ENCODE peak calls at places on chromosomes 16 and 17, in nine cellular contexts. E is tibial nerve, C is Panc1, D is gastrocnemius medialis, H is right lobe of liver, X is heart left ventricle, W is heart right ventricle, S is uterus, Z is mammary epithelial cell. L is an unnamed sample. For H3K4me1, the result is how much of the 10 kb centered on the place peaks cover.

GRCh38 chr16:59459811-59460210 is 725.7 kb upstream of the GOT2 start:
- DNase-seq in S (no peak), W (no peak), X (no peak), H (no peak), E (no peak), Z (no peak), C (no peak), D (no peak), L (no peak)

GRCh38 chr16:85523602-85524364 is 89.3 kb upstream of the GSE1 start:
- DNase-seq in C (no peak), S (no peak), W (peak), D (no peak), E (no peak), H (peak), Z (no peak), X (no peak), L (peak)

GRCh38 chr16:86889974-86890373 is 311.6 kb downstream of the FOXL1 start:
- DNase-seq in E (no peak), H (no peak), D (no peak), Z (no peak), W (no peak), X (no peak), C (no peak), S (no peak), L (no peak)

GRCh38 chr16:49828545-49829267 is 27.2 kb downstream of the ZNF423 start:
- DNase-seq in D (peak), X (no peak), S (no peak), E (peak), H (no peak), W (peak), C (no peak), Z (no peak), L (no peak)

GRCh38 chr17:7336240-7337175 is at the start of gene ACAP1:
- DNase-seq in E (no peak), W (no peak), S (no peak), D (no peak), Z (no peak), X (peak), H (no peak), C (no peak), L (no peak)

GRCh38 chr16:66858740-66859396 is 14.7 kb downstream of the CA7 start:
- DNase-seq in C (no peak), W (peak), Z (peak), S (no peak), D (peak), X (peak), E (no peak), H (no peak), L (no peak)

GRCh38 chr17:55264640-55265298 is at the start of gene HLF:
- DNase-seq in S (peak), C (no peak), D (peak), X (peak), H (peak), Z (peak), W (peak), E (peak), L (peak)

GRCh38 chr16:29148867-29149272 is 164.0 kb downstream of the LAT start:
- DNase-seq in X (peak), E (no peak), W (no peak), C (no peak), H (peak), S (no peak), D (no peak), Z (no peak), L (no peak)

GRCh38 chr16:23131841-23132576 is 17.2 kb downstream of the USP31 start:
- DNase-seq in W (no peak), Z (no peak), C (no peak), E (no peak), X (no peak), S (no peak), D (no peak), H (no peak), L (no peak)

GRCh38 chr17:72498671-72499210 is 377.9 kb downstream of the SOX9 start:
- DNase-seq in C (no peak), H (no peak), W (no peak), S (no peak), D (no peak), X (no peak), E (no peak), Z (no peak), L (no peak)

GRCh38 chr17:65978881-65979280 is 213.1 kb downstream of the CEP112 start:
- DNase-seq in C (no peak), Z (no peak), D (no peak), X (no peak), S (no peak), W (no peak), E (no peak), H (no peak), L (no peak)

GRCh38 chr16:54936086-54936978 is 5.7 kb downstream of the IRX5 start:
- DNase-seq in S (no peak), C (no peak), X (peak), W (peak), Z (peak), D (no peak), E (no peak), H (no peak), L (peak)

GRCh38 chr17:77859411-77859810 is 99.1 kb upstream of the TNRC6C start:
- DNase-seq in E (no peak), D (no peak), C (no peak), Z (no peak), S (no peak), X (peak), H (peak), W (no peak), L (no peak)

GRCh38 chr17:4583796-4584124 is 569 bp upstream of the SMTNL2 start:
- DNase-seq in D (no peak), H (no peak), C (no peak), E (no peak), W (peak), Z (no peak), X (no peak), S (no peak), L (peak)

GRCh38 chr17:37527249-37527851 is 37.7 kb downstream of the DUSP14 start:
- DNase-seq in Z (peak), W (no peak), C (peak), E (no peak), D (no peak), S (no peak), H (no peak), X (no peak), L (peak)

GRCh38 chr17:10737168-10737622 is 7.4 kb upstream of the TMEM220 start:
- DNase-seq in Z (peak), X (no peak), S (peak), W (peak), C (peak), H (peak), E (peak), D (peak), L (peak)

GRCh38 chr17:32484041-32484461 is 2.7 kb upstream of the CDK5R1 start:
- DNase-seq in S (no peak), C (no peak), Z (no peak), D (no peak), X (no peak), H (no peak), E (no peak), W (no peak), L (peak)

DNA sequence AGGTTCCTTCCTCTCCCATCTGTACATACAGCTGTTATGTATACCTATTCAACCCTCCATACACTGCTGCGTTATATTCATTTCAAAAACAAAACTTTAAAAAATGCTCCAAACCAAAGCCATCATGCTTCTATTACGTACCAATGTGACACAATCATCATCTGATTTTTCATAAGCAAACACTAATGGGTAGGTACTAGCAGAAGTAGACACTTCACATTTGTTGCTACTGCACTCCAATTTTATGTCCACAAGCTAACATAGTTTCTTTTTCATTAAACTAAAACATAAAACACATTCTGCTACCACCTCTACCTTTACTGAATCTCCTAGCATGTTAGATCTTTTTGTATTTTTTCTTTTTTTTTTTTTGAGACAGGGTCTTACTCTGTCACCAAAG is 57.5 kb downstream of the PARN start:
- DNase-seq in H (no peak), X (no peak), D (no peak), W (no peak), E (no peak), S (no peak), Z (no peak), C (no peak), L (no peak)
- TF ChIP-seq CTCF in H (no peak), X (no peak), D (no peak), W (no peak), E (no peak), S (no peak), Z (no peak), C (no peak), L (no peak)

DNA sequence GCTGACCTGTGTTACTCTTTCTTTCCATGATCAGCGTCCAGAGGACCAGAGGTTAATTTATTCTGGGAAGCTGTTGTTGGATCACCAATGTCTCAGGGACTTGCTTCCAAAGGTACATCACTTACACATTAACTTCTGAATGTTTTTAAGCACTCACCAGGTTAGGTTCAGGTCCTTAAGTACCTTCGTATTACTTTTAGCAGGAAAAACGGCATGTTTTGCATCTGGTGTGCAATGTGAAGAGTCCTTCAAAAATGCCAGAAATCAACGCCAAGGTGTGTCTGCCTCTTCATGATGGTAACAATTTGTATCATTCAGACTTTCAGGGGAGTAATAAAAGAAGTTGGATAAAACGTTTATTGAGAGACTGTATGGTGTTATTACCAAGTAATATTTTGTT is 3.3 kb downstream of the HERPUD1 start:
- DNase-seq in E (no peak), W (no peak), X (no peak), Z (no peak), H (no peak), C (no peak), D (no peak), S (no peak), L (no peak)
- H3K4me1 ChIP-seq in E (under half), W (half or more), X (under half), Z (under half), H (under half), C (under half), D (under half), S (under half), L (under half)

GRCh38 chr16:57281791-57282190 is 2.7 kb downstream of the PLLP start:
- DNase-seq in D (no peak), W (no peak), Z (no peak), E (no peak), H (no peak), C (no peak), S (no peak), X (peak), L (no peak)

GRCh38 chr16:57277586-57277985 is 6.9 kb downstream of the PLLP start:
- DNase-seq in E (no peak), Z (peak), S (no peak), W (no peak), X (peak), D (no peak), H (no peak), C (peak), L (no peak)

GRCh38 chr16:57278494-57278893 is 6.0 kb downstream of the PLLP start:
- DNase-seq in E (no peak), W (no peak), C (no peak), X (peak), D (no peak), S (no peak), H (no peak), Z (no peak), L (no peak)

GRCh38 chr16:57282510-57283213 is 1.8 kb downstream of the PLLP start:
- DNase-seq in X (peak), D (no peak), H (no peak), Z (no peak), E (no peak), C (no peak), S (no peak), W (no peak), L (no peak)

DNA sequence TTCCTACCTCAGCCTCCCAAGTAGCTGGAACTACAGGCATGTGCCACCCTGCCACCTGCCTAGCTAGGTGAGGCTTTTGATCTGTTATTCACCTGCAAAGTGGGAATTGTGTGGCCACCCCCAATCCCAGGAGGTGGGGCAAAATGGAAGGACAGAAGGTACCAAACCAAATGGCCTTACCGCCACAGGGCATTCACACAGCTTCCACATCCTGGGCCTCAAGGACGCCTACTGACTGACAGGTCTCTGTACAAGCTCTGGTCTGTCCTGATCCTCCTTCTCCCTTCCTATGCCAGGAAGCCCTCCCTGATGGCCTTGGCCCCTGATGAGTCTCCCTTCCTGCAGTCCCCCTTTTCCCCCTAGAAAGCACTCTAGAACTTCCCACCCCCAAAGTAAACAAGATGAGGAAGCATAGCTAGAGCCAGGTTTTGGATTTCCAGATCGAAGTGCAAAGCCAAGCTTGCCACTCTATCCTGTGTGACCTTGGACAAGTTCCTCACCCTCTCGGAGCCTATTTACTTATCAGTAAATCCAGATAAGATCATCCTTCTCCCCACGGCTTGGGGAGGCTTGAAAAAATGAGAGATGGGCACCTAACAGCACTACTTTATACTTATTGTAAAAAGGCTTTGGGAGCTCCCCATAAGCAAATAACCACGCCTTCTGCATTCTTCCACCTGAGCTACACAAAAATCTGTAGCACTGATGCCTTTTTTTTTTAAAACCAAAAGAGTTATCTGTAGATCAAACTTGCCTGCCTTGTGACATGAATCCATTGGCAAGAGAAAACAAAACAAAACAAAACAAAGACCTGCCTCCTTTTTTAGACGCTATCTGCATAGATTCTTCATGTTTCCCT is 4.5 kb downstream of the PLLP start:
- DNase-seq in Z (no peak), H (no peak), X (peak), S (no peak), E (no peak), C (no peak), D (no peak), W (no peak), L (no peak)
- TF ChIP-seq CTCF in Z (no peak), H (no peak), X (no peak), S (no peak), E (no peak), C (no peak), D (no peak), W (no peak), L (no peak)

GRCh38 chr17:40556198-40556661 is 9.0 kb downstream of the CCR7 start:
- DNase-seq in S (no peak), Z (no peak), C (no peak), E (no peak), X (no peak), W (no peak), D (no peak), H (no peak), L (no peak)

GRCh38 chr17:40555296-40556190 is 9.7 kb downstream of the CCR7 start:
- DNase-seq in S (peak), D (no peak), E (no peak), C (no peak), H (peak), W (no peak), Z (no peak), X (no peak), L (no peak)

GRCh38 chr17:40552806-40553693 is 12.2 kb downstream of the CCR7 start:
- DNase-seq in Z (no peak), D (no peak), H (peak), E (no peak), W (no peak), X (no peak), C (no peak), S (peak), L (no peak)

GRCh38 chr17:40553694-40554534 is 11.4 kb downstream of the CCR7 start:
- DNase-seq in H (peak), D (peak), Z (no peak), E (peak), W (peak), C (no peak), S (peak), X (peak), L (no peak)

GRCh38 chr17:40554646-40555295 is 10.5 kb downstream of the CCR7 start:
- DNase-seq in S (peak), C (no peak), Z (no peak), W (no peak), D (no peak), X (no peak), H (peak), E (no peak), L (no peak)
- H3K4me1 ChIP-seq in S (under half), C (under half), Z (under half), W (half or more), D (under half), X (under half), H (under half), E (half or more), L (under half)

GRCh38 chr17:34382586-34383224 is 19.7 kb upstream of the CCL1 start:
- DNase-seq in E (no peak), W (no peak), X (no peak), C (no peak), D (no peak), H (no peak), Z (no peak), S (no peak), L (no peak)
- TF ChIP-seq CTCF in E (no peak), W (no peak), X (no peak), C (no peak), D (no peak), H (no peak), Z (no peak), S (no peak), L (no peak)

DNA sequence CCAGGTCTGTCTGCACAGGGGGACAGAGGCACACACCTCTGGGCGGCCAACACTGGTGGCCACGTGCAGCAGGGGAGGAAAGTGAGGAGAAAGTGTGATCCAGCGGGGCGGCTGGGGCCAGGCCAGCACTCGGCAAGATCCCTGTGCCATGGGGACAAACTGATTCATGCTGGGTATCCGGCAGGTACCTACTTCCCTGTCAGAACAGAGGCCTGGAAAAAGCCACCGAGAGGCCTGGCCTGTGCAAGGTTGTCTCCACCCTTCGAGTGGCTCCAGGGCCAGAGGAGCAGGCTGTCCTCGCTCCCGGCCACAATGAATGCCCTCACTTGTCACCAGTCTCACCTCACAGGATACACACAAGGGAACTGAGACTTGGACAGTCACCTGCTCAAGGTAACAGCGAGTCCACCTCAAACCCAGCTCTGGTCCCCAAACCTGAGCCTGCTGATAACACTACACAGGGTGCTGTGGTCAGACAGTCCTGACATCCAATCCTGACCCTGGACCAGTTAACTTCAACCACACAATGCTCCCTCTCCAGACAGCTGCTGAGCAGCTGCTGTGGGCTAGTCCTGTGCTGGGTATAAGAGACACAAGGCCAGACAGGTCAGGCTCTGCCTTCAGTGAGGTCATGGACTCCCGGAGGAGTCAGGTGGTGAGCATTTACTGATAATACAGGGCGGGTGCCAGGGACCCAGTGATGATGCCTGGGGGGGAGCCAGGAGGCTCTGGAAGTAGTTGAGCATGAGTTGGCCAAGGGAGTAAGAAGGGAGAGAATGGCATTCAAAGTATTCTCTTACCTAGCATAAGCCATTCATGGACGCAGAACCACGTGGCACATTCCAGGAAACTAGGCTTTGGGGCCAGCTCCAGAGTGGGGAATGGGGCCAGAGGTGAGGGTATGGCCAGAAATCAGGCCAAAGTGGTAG is 53.0 kb downstream of the VAC14 start:
- DNase-seq in W (no peak), D (no peak), Z (no peak), E (no peak), C (no peak), X (peak), H (no peak), S (no peak), L (no peak)
- H3K4me1 ChIP-seq in W (half or more), D (half or more), Z (under half), E (half or more), C (under half), X (under half), H (half or more), S (under half), L (under half)

GRCh38 chr17:75271955-75272847 is 1.2 kb upstream of the MIF4GD start:
- DNase-seq in S (no peak), D (no peak), X (peak), Z (no peak), C (no peak), E (no peak), H (no peak), W (no peak), L (peak)
- TF ChIP-seq CTCF in S (no peak), D (no peak), X (no peak), Z (no peak), C (no peak), E (no peak), H (no peak), W (no peak), L (no peak)

GRCh38 chr16:4491898-4492297 is 15.7 kb downstream of the HMOX2 start:
- DNase-seq in W (no peak), X (no peak), D (no peak), E (no peak), Z (no peak), S (no peak), C (no peak), H (no peak), L (no peak)
- H3K4me1 ChIP-seq in W (under half), X (under half), D (under half), E (under half), Z (under half), S (under half), C (under half), H (under half), L (under half)

GRCh38 chr16:61936522-61936921 is 99.7 kb downstream of the CDH8 start:
- DNase-seq in W (no peak), S (no peak), X (no peak), E (no peak), Z (no peak), C (no peak), H (no peak), D (no peak), L (no peak)
- TF ChIP-seq CTCF in W (peak), S (no peak), X (peak), E (no peak), Z (peak), C (peak), H (no peak), D (no peak), L (no peak)